ENCODE peak calls at places on chromosomes 13 and 19, in nine cellular contexts. One of them, this sample, is unnamed.

GRCh38 chr19:49642488-49643035 is 553 bp downstream of the SCAF1 start:
- DNase-seq in Caco-2: peak; percentile 29
- DNase-seq in AG04450: no peak
- DNase-seq in left ventricle myocardium inferior: no peak
- DNase-seq in pancreas: no peak
- DNase-seq in fibroblast of mammary gland: no peak
- DNase-seq in adrenal gland: no peak
- DNase-seq in GM23338: peak; percentile 54
- DNase-seq in colonic mucosa: peak; percentile 35
- DNase-seq in this sample: no peak

GRCh38 chr19:2303209-2303798 is 4.7 kb downstream of the LINGO3 start:
- DNase-seq in adrenal gland: no peak
- DNase-seq in colonic mucosa: no peak
- DNase-seq in left ventricle myocardium inferior: no peak
- DNase-seq in AG04450: no peak
- DNase-seq in pancreas: no peak
- DNase-seq in Caco-2: no peak
- DNase-seq in GM23338: no peak
- DNase-seq in fibroblast of mammary gland: no peak
- DNase-seq in this sample: no peak

GRCh38 chr13:46992383-46992952 is 95.6 kb upstream of the HTR2A start:
- DNase-seq in colonic mucosa: no peak
- DNase-seq in Caco-2: no peak
- DNase-seq in adrenal gland: no peak
- DNase-seq in fibroblast of mammary gland: peak; percentile 41
- DNase-seq in GM23338: peak; percentile 31
- DNase-seq in pancreas: no peak
- DNase-seq in left ventricle myocardium inferior: no peak
- DNase-seq in AG04450: no peak
- DNase-seq in this sample: no peak

GRCh38 chr13:27923794-27924528 is 4.2 kb downstream of the PDX1 start:
- DNase-seq in Caco-2: no peak
- DNase-seq in pancreas: peak; percentile 75
- DNase-seq in left ventricle myocardium inferior: no peak
- DNase-seq in colonic mucosa: no peak
- DNase-seq in AG04450: no peak
- DNase-seq in GM23338: peak; percentile 58
- DNase-seq in fibroblast of mammary gland: peak; percentile 8
- DNase-seq in adrenal gland: no peak
- DNase-seq in this sample: no peak

GRCh38 chr13:110359840-110360301 is 52.8 kb downstream of the COL4A2 start:
- DNase-seq in Caco-2: no peak
- DNase-seq in AG04450: peak; percentile 83
- DNase-seq in pancreas: no peak
- DNase-seq in colonic mucosa: no peak
- DNase-seq in GM23338: no peak
- DNase-seq in left ventricle myocardium inferior: no peak
- DNase-seq in fibroblast of mammary gland: no peak
- DNase-seq in adrenal gland: no peak
- DNase-seq in this sample: no peak

GRCh38 chr13:109345433-109345941 is 440.9 kb downstream of the IRS2 start:
- DNase-seq in left ventricle myocardium inferior: no peak
- DNase-seq in colonic mucosa: no peak
- DNase-seq in fibroblast of mammary gland: peak; percentile 61
- DNase-seq in adrenal gland: no peak
- DNase-seq in GM23338: no peak
- DNase-seq in AG04450: no peak
- DNase-seq in Caco-2: no peak
- DNase-seq in pancreas: no peak
- DNase-seq in this sample: peak; percentile 68

GRCh38 chr13:114044486-114044885 is 70.6 kb upstream of the C13orf46 start:
- DNase-seq in adrenal gland: no peak
- DNase-seq in pancreas: no peak
- DNase-seq in GM23338: no peak
- DNase-seq in left ventricle myocardium inferior: no peak
- DNase-seq in colonic mucosa: no peak
- DNase-seq in Caco-2: no peak
- DNase-seq in AG04450: no peak
- DNase-seq in fibroblast of mammary gland: peak; percentile 92
- DNase-seq in this sample: no peak

GRCh38 chr13:79402074-79402635 is 3.9 kb downstream of the RBM26 start:
- DNase-seq in GM23338: no peak
- DNase-seq in left ventricle myocardium inferior: no peak
- DNase-seq in colonic mucosa: no peak
- DNase-seq in AG04450: no peak
- DNase-seq in fibroblast of mammary gland: peak; percentile 21
- DNase-seq in Caco-2: no peak
- DNase-seq in adrenal gland: no peak
- DNase-seq in pancreas: no peak
- DNase-seq in this sample: no peak

GRCh38 chr13:29582171-29582570 is 13.3 kb downstream of the SLC7A1 start:
- DNase-seq in GM23338: no peak
- DNase-seq in left ventricle myocardium inferior: peak; percentile 58
- DNase-seq in AG04450: no peak
- DNase-seq in pancreas: no peak
- DNase-seq in adrenal gland: no peak
- DNase-seq in colonic mucosa: peak; percentile 85
- DNase-seq in fibroblast of mammary gland: no peak
- DNase-seq in Caco-2: no peak
- DNase-seq in this sample: no peak

GRCh38 chr13:41496420-41497234 is 39.3 kb downstream of the RGCC start:
- DNase-seq in pancreas: no peak
- DNase-seq in AG04450: peak; percentile 80
- DNase-seq in colonic mucosa: no peak
- DNase-seq in left ventricle myocardium inferior: no peak
- DNase-seq in Caco-2: no peak
- DNase-seq in GM23338: no peak
- DNase-seq in adrenal gland: no peak
- DNase-seq in fibroblast of mammary gland: peak; percentile 20
- DNase-seq in this sample: no peak

GRCh38 chr19:29287061-29287460 is 74.1 kb upstream of the UQCRFS1 start:
- DNase-seq in colonic mucosa: no peak
- DNase-seq in GM23338: no peak
- DNase-seq in left ventricle myocardium inferior: no peak
- DNase-seq in fibroblast of mammary gland: no peak
- DNase-seq in Caco-2: no peak
- DNase-seq in adrenal gland: no peak
- DNase-seq in AG04450: no peak
- DNase-seq in pancreas: no peak
- DNase-seq in this sample: no peak

GRCh38 chr19:52992109-52993004 is 21.4 kb upstream of the ERVV-1 start:
- DNase-seq in GM23338: peak; percentile 46
- DNase-seq in pancreas: peak; percentile 70
- DNase-seq in left ventricle myocardium inferior: peak; percentile 18
- DNase-seq in adrenal gland: no peak
- DNase-seq in fibroblast of mammary gland: no peak
- DNase-seq in Caco-2: no peak
- DNase-seq in colonic mucosa: peak; percentile 32
- DNase-seq in AG04450: no peak
- DNase-seq in this sample: no peak

GRCh38 chr13:64925727-64926126 is 2304.4 kb downstream of the PCDH9 start:
- DNase-seq in AG04450: no peak
- DNase-seq in GM23338: no peak
- DNase-seq in Caco-2: no peak
- DNase-seq in pancreas: peak; percentile 58
- DNase-seq in fibroblast of mammary gland: no peak
- DNase-seq in left ventricle myocardium inferior: no peak
- DNase-seq in colonic mucosa: no peak
- DNase-seq in adrenal gland: no peak
- DNase-seq in this sample: no peak

GRCh38 chr19:15469513-15470297 is 5.4 kb upstream of the RASAL3 start:
- DNase-seq in colonic mucosa: no peak
- DNase-seq in left ventricle myocardium inferior: no peak
- DNase-seq in pancreas: peak; percentile 52
- DNase-seq in AG04450: no peak
- DNase-seq in fibroblast of mammary gland: no peak
- DNase-seq in Caco-2: no peak
- DNase-seq in GM23338: peak; percentile 74
- DNase-seq in adrenal gland: no peak
- DNase-seq in this sample: no peak

GRCh38 chr13:39682788-39683187 is 27.3 kb downstream of the COG6 start:
- DNase-seq in colonic mucosa: no peak
- DNase-seq in Caco-2: no peak
- DNase-seq in adrenal gland: no peak
- DNase-seq in AG04450: no peak
- DNase-seq in pancreas: no peak
- DNase-seq in fibroblast of mammary gland: no peak
- DNase-seq in left ventricle myocardium inferior: no peak
- DNase-seq in GM23338: no peak
- DNase-seq in this sample: no peak

GRCh38 chr19:49684251-49684982 is 5.0 kb upstream of the ADM5 start:
- DNase-seq in AG04450: no peak
- DNase-seq in pancreas: peak; percentile 78
- DNase-seq in adrenal gland: no peak
- DNase-seq in colonic mucosa: no peak
- DNase-seq in GM23338: peak; percentile 75
- DNase-seq in fibroblast of mammary gland: no peak
- DNase-seq in left ventricle myocardium inferior: no peak
- DNase-seq in Caco-2: no peak
- DNase-seq in this sample: no peak

GRCh38 chr13:78341032-78341431 is 262.3 kb downstream of the POU4F1 start:
- DNase-seq in colonic mucosa: no peak
- DNase-seq in left ventricle myocardium inferior: no peak
- DNase-seq in GM23338: no peak
- DNase-seq in Caco-2: no peak
- DNase-seq in pancreas: no peak
- DNase-seq in fibroblast of mammary gland: no peak
- DNase-seq in adrenal gland: no peak
- DNase-seq in AG04450: no peak
- DNase-seq in this sample: no peak

GRCh38 chr13:100176781-100177389 is 88.0 kb downstream of the PCCA start:
- DNase-seq in left ventricle myocardium inferior: no peak
- DNase-seq in Caco-2: no peak
- DNase-seq in adrenal gland: no peak
- DNase-seq in pancreas: no peak
- DNase-seq in AG04450: peak; percentile 11
- DNase-seq in colonic mucosa: no peak
- DNase-seq in GM23338: no peak
- DNase-seq in fibroblast of mammary gland: peak; percentile 70
- DNase-seq in this sample: peak; percentile 56

DNA sequence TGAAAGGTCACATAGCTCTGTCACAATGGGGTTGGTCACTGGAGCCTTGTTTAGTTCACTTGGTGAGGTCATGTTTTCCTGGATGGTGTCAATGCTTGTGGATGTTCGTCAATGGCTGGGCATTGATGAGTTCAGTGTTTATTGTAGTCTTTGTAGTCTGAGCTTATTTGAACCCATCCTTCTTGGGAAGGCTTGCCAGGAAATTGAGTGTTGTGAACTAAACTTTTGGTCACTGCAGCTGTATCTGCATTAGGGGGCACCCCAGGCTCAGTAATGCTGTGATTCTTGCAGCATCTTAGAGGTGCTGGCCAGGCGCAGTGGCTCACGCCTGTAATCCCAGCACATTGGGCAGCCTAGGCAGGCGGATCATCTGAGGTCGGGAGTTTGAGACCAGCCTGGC is 22.0 kb downstream of the BLOC1S3 start:
- DNase-seq in GM23338: peak; percentile 83
- DNase-seq in fibroblast of mammary gland: peak; percentile 71
- DNase-seq in adrenal gland: peak; percentile 75
- DNase-seq in pancreas: no peak
- DNase-seq in AG04450: no peak
- DNase-seq in left ventricle myocardium inferior: no peak
- DNase-seq in Caco-2: peak; percentile 65
- DNase-seq in colonic mucosa: no peak
- DNase-seq in this sample: no peak
- TF ChIP-seq CTCF in GM23338: peak; percentile 94
- TF ChIP-seq CTCF in fibroblast of mammary gland: peak; percentile 29
- TF ChIP-seq CTCF in adrenal gland: no peak
- TF ChIP-seq CTCF in pancreas: peak; percentile 9
- TF ChIP-seq CTCF in AG04450: peak; percentile 53
- TF ChIP-seq CTCF in left ventricle myocardium inferior: peak; percentile 63
- TF ChIP-seq CTCF in Caco-2: peak; percentile 34
- TF ChIP-seq CTCF in colonic mucosa: no peak
- TF ChIP-seq CTCF in this sample: peak; percentile 42

DNA sequence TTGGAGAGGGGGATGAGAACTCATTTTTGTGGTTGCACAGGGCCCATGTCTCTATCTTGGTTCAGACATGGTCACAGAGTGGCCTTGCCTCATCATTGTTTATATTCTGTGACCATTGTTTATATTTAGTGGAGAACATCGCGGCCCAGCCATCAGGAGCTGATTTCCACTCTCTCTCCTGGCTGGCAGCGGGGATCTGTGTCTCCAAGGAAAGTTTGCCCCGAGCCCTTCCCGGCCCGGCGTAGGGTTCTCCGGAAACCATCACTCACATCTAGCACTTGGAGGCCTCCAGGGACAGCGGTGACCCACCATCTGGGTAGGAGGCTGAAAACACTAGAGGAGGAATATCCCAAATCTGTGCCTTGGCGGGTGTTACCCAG is 822 bp upstream of the ZNF358 start:
- DNase-seq in fibroblast of mammary gland: no peak
- DNase-seq in AG04450: no peak
- DNase-seq in pancreas: no peak
- DNase-seq in GM23338: no peak
- DNase-seq in Caco-2: no peak
- DNase-seq in adrenal gland: peak; percentile 76
- DNase-seq in left ventricle myocardium inferior: no peak
- DNase-seq in colonic mucosa: peak; percentile 45
- DNase-seq in this sample: no peak
- H3K4me3 ChIP-seq in fibroblast of mammary gland: no peak overlapping the region
- H3K4me3 ChIP-seq in AG04450: peak overlapping the region; percentile 67
- H3K4me3 ChIP-seq in pancreas: no peak overlapping the region
- H3K4me3 ChIP-seq in GM23338: peak overlapping the region; percentile 54
- H3K4me3 ChIP-seq in Caco-2: no peak overlapping the region
- H3K4me3 ChIP-seq in adrenal gland: no peak overlapping the region
- H3K4me3 ChIP-seq in left ventricle myocardium inferior: peak overlapping the region; percentile 90
- H3K4me3 ChIP-seq in colonic mucosa: no peak overlapping the region
- H3K4me3 ChIP-seq in this sample: no peak overlapping the region

DNA sequence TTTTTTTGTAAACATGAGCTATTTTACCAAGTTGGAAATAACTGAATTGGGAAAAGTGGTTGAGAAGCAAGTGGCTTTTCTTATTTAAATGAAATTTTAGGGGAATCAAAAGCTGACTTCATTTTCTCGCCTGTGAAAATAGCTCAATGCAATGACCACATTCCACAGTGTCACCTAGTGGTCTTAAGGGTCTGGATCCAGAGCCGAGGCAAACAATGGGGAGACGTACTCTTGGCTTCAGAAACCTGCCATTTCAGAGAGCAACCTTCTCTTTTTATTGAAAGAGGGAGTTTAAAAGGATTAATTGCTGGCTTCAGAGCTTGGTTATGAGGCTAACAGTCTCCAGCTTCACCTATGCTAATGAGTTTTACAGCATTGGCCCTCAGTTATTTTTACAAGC is 39.7 kb upstream of the RXFP2 start:
- DNase-seq in colonic mucosa: no peak
- DNase-seq in GM23338: peak; percentile 71
- DNase-seq in AG04450: no peak
- DNase-seq in adrenal gland: no peak
- DNase-seq in Caco-2: no peak
- DNase-seq in left ventricle myocardium inferior: no peak
- DNase-seq in fibroblast of mammary gland: no peak
- DNase-seq in pancreas: no peak
- DNase-seq in this sample: no peak
- TF ChIP-seq CTCF in colonic mucosa: no peak
- TF ChIP-seq CTCF in GM23338: peak; percentile 79
- TF ChIP-seq CTCF in AG04450: peak; percentile 26
- TF ChIP-seq CTCF in adrenal gland: no peak
- TF ChIP-seq CTCF in Caco-2: no peak
- TF ChIP-seq CTCF in left ventricle myocardium inferior: peak; percentile 28
- TF ChIP-seq CTCF in fibroblast of mammary gland: peak; percentile 20
- TF ChIP-seq CTCF in pancreas: no peak
- TF ChIP-seq CTCF in this sample: no peak

GRCh38 chr13:34883381-34883780 is 58.7 kb upstream of the NBEA start:
- DNase-seq in GM23338: no peak
- DNase-seq in pancreas: no peak
- DNase-seq in left ventricle myocardium inferior: no peak
- DNase-seq in Caco-2: no peak
- DNase-seq in colonic mucosa: no peak
- DNase-seq in AG04450: no peak
- DNase-seq in adrenal gland: no peak
- DNase-seq in fibroblast of mammary gland: no peak
- DNase-seq in this sample: no peak

GRCh38 chr13:34878354-34878753 is 63.7 kb upstream of the NBEA start:
- DNase-seq in pancreas: no peak
- DNase-seq in adrenal gland: no peak
- DNase-seq in AG04450: no peak
- DNase-seq in colonic mucosa: no peak
- DNase-seq in left ventricle myocardium inferior: no peak
- DNase-seq in Caco-2: no peak
- DNase-seq in fibroblast of mammary gland: no peak
- DNase-seq in GM23338: no peak
- DNase-seq in this sample: no peak
- H3K4me3 ChIP-seq in pancreas: no peak overlapping the region
- H3K4me3 ChIP-seq in adrenal gland: no peak overlapping the region
- H3K4me3 ChIP-seq in AG04450: no peak overlapping the region
- H3K4me3 ChIP-seq in colonic mucosa: no peak overlapping the region
- H3K4me3 ChIP-seq in left ventricle myocardium inferior: no peak overlapping the region
- H3K4me3 ChIP-seq in Caco-2: no peak overlapping the region
- H3K4me3 ChIP-seq in fibroblast of mammary gland: no peak overlapping the region
- H3K4me3 ChIP-seq in GM23338: no peak overlapping the region
- H3K4me3 ChIP-seq in this sample: no peak overlapping the region

This sample was measured in retinal pigment epithelial cell.